ENCODE peak calls at places on chromosomes 16 and 17, in five cellular contexts. G is naive thymus-derived CD4-positive, alpha-beta T cell; B is spleen; Q is adrenal gland; K is heart left ventricle. L is an unnamed sample. For H3K4me1 and H3K27me3, the result is how much of the 10 kb centered on the place peaks cover.

GRCh38 chr17:47806913-47807255 is 14.7 kb downstream of the OSBPL7 start:
- DNase-seq in G (no peak), B (no peak), Q (no peak), K (no peak), L (no peak)

GRCh38 chr16:35562471-35562870 is 2103.1 kb downstream of the TP53TG3F start:
- DNase-seq in G (no peak), B (no peak), Q (no peak), K (no peak), L (no peak)

GRCh38 chr17:27893834-27894503 is 804 bp upstream of the LYRM9 start:
- DNase-seq in G (no peak), B (no peak), Q (no peak), K (no peak), L (no peak)

GRCh38 chr16:86595983-86596605 is 17.7 kb downstream of the FOXL1 start:
- DNase-seq in G (no peak), B (no peak), Q (no peak), K (no peak), L (no peak)

GRCh38 chr16:74700206-74701040 is at the start of gene MLKL:
- DNase-seq in G (peak), B (peak), Q (peak), K (peak), L (peak)

GRCh38 chr16:56776562-56776961 is 46.6 kb downstream of the NUP93 start:
- DNase-seq in G (no peak), B (no peak), Q (peak), K (no peak), L (no peak)

GRCh38 chr17:7549401-7550055 is 670 bp downstream of the TNFSF12 start:
- DNase-seq in G (peak), B (peak), Q (no peak), K (no peak), L (peak)

GRCh38 chr17:3792481-3792880 is 8.5 kb downstream of the ITGAE start:
- DNase-seq in G (no peak), B (no peak), Q (no peak), K (no peak), L (no peak)

GRCh38 chr17:83198366-83199341 is 119.2 kb downstream of the METRNL start:
- DNase-seq in G (no peak), B (peak), Q (no peak), K (peak), L (no peak)

GRCh38 chr17:65918450-65918849 is 273.5 kb downstream of the CEP112 start:
- DNase-seq in G (no peak), B (no peak), Q (no peak), K (no peak), L (no peak)

GRCh38 chr17:64507418-64507766 is 615 bp downstream of the CEP95 start:
- DNase-seq in G (peak), B (no peak), Q (no peak), K (no peak), L (peak)

GRCh38 chr17:6775871-6776405 is at the start of gene FBXO39:
- DNase-seq in G (no peak), B (no peak), Q (no peak), K (no peak), L (no peak)

GRCh38 chr16:48537275-48537674 is 72.7 kb downstream of the N4BP1 start:
- DNase-seq in G (no peak), B (peak), Q (no peak), K (no peak), L (no peak)

GRCh38 chr17:44360826-44361225 is 2.8 kb downstream of the FAM171A2 start:
- DNase-seq in G (no peak), B (no peak), Q (no peak), K (no peak), L (no peak)

GRCh38 chr16:73298562-73298961 is 250.6 kb upstream of the ZFHX3 start:
- DNase-seq in G (no peak), B (no peak), Q (no peak), K (no peak), L (no peak)

DNA sequence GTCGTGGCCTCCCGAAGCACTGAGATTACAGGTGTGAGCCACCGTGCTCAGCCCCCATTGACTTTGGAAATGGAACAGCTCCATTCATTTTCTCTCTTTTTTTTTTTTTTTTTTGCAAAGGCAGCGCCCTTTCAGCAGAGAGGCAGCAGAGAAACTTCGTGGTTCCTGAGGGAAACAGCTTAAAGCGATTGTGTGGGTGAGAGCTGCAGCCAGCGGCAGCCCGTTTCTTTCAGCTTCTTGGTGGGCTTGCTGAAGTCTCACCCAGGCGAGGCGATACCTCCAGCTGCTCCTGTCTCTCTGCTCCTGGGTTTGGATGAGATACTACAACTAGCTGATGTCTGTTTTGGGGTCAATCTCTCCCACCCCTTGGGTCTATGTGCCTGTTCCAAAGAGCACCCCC is 7.7 kb downstream of the KDM8 start:
- DNase-seq in G (no peak), B (no peak), Q (no peak), K (no peak), L (no peak)
- H3K27ac ChIP-seq in G (no peak), B (no peak), Q (no peak), K (no peak), L (no peak)

DNA sequence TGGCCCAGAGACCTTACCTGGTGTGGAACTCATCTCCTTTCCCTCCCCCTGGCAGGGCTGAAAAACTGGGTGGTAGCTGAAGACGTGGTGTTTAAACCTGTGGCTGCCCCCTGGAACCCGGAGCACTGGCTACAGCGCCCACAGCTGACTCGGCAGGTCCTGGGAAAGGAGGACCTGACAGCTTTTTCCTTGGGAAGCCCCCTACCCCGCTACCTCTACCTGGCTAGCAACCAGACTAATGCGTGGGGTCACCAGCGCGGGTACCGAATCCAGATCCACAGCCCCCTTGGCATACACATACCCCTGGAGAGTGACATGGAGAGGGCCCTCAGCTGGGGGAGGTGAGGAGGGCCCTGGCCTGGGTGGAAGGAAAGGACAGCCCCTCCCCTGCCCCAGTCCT is 2.0 kb upstream of the AOC3 start:
- DNase-seq in G (no peak), B (peak), Q (no peak), K (no peak), L (no peak)
- H3K4me1 ChIP-seq in G (under half), B (under half), Q (under half), K (under half), L (under half)

GRCh38 chr16:31532120-31532519 is 4.4 kb downstream of the AHSP start:
- DNase-seq in G (no peak), B (no peak), Q (no peak), K (no peak), L (no peak)
- H3K27me3 ChIP-seq in G (under half), B (half or more), Q (under half), K (half or more), L (under half)

GRCh38 chr17:75634376-75634740 is 1.1 kb downstream of the SMIM5 start:
- DNase-seq in G (no peak), B (no peak), Q (no peak), K (no peak), L (no peak)

GRCh38 chr17:75633484-75634375 is 496 bp downstream of the SMIM5 start:
- DNase-seq in G (peak), B (peak), Q (peak), K (peak), L (peak)

GRCh38 chr17:75631353-75631752 is 1.9 kb upstream of the SMIM5 start:
- DNase-seq in G (no peak), B (no peak), Q (no peak), K (peak), L (no peak)

GRCh38 chr17:75632863-75633483 is at the start of gene SMIM5:
- DNase-seq in G (peak), B (peak), Q (peak), K (peak), L (peak)

GRCh38 chr17:75632428-75632827 is 806 bp upstream of the SMIM5 start:
- DNase-seq in G (no peak), B (no peak), Q (no peak), K (peak), L (no peak)
- H3K27ac ChIP-seq in G (no peak), B (peak), Q (peak), K (no peak), L (no peak)

GRCh38 chr17:81429813-81430510 is 34.7 kb downstream of the BAHCC1 start:
- DNase-seq in G (no peak), B (no peak), Q (no peak), K (no peak), L (no peak)
- H3K4me1 ChIP-seq in G (under half), B (half or more), Q (under half), K (half or more), L (under half)

GRCh38 chr17:76841776-76842405 is 26.3 kb upstream of the MGAT5B start:
- DNase-seq in G (no peak), B (no peak), Q (no peak), K (no peak), L (no peak)
- H3K27me3 ChIP-seq in G (under half), B (half or more), Q (under half), K (half or more), L (under half)

DNA sequence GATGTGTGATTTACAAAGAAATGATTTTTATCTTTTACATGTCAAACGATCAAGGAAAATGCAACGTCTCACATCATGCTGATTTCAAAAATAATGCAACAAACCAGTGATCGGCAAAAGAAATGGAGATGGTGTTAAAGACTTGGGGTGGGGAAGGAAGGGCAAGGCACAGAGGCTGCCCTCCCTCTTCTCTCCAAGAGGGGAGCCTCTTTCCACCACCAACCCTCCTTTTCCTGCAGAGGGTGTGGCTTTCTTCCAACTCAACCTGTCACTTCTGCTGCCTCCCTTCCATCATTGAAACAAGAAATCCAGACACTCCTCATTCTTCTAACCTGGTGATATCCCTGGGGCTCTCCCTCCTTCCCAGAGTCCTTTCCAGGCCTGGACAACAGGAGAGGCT is 320.8 kb downstream of the SLC39A11 start:
- DNase-seq in G (no peak), B (no peak), Q (no peak), K (no peak), L (no peak)
- H3K27ac ChIP-seq in G (no peak), B (no peak), Q (no peak), K (no peak), L (no peak)